ENCODE peak calls at places on chromosome 13, in seven cellular contexts. S is brain microvascular endothelial cell, T is kidney glomerular epithelial cell, R is RCC 7860, W is choroid plexus epithelial cell, N is left ventricle myocardium superior, C is astrocyte. E is an unnamed sample.

GRCh38 chr13:60970736-60971135 is 444.9 kb downstream of the PCDH20 start:
- DNase-seq in W (no peak), C (no peak), S (no peak), N (no peak), T (no peak), R (no peak), E (no peak)

GRCh38 chr13:91369432-91369831 is 21.9 kb downstream of the MIR17HG start:
- DNase-seq in N (no peak), W (peak; percentile 41), C (peak; percentile 60), T (no peak), R (peak; percentile 14), S (peak; percentile 60), E (peak; percentile 65)

GRCh38 chr13:111387026-111387871 is 66.8 kb downstream of the TEX29 start:
- DNase-seq in S (no peak), T (no peak), N (no peak), W (no peak), R (no peak), C (no peak), E (no peak)

GRCh38 chr13:74528751-74529513 is 394.7 kb upstream of the KLF12 start:
- DNase-seq in N (no peak), W (no peak), R (no peak), T (no peak), C (no peak), S (no peak), E (no peak)

GRCh38 chr13:106417467-106418110 is 117.9 kb downstream of the EFNB2 start:
- DNase-seq in S (no peak), C (no peak), T (no peak), R (no peak), W (no peak), N (no peak), E (no peak)

GRCh38 chr13:102945324-102945815 is 99.5 kb downstream of the ERCC5 start:
- DNase-seq in T (no peak), S (no peak), C (no peak), N (no peak), R (no peak), W (no peak), E (no peak)

GRCh38 chr13:93230466-93230865 is 3.9 kb downstream of the GPC6 start:
- DNase-seq in N (no peak), W (peak; percentile 92), T (peak; percentile 28), R (peak; percentile 47), S (no peak), C (peak; percentile 93), E (peak; percentile 73)

GRCh38 chr13:101204270-101205011 is 211.9 kb downstream of the NALCN start:
- DNase-seq in S (no peak), T (no peak), N (no peak), C (peak; percentile 28), W (no peak), R (no peak), E (peak; percentile 42)

GRCh38 chr13:25874064-25874737 is 177.6 kb downstream of the SHISA2 start:
- DNase-seq in C (no peak), W (no peak), N (no peak), T (no peak), R (no peak), S (no peak), E (no peak)

GRCh38 chr13:29679357-29680050 is 84.0 kb upstream of the SLC7A1 start:
- DNase-seq in C (peak; percentile 61), T (no peak), R (no peak), N (peak; percentile 59), W (no peak), S (no peak), E (no peak)

GRCh38 chr13:49165798-49166752 is 54.1 kb upstream of the MLNR start:
- DNase-seq in C (no peak), S (no peak), W (peak; percentile 87), T (no peak), N (no peak), R (no peak), E (no peak)

GRCh38 chr13:99446242-99446641 is 55.0 kb upstream of the TM9SF2 start:
- DNase-seq in T (no peak), W (no peak), C (no peak), S (no peak), R (no peak), N (no peak), E (no peak)

GRCh38 chr13:70938462-70938861 is 830.2 kb upstream of the KLHL1 start:
- DNase-seq in C (no peak), T (no peak), R (no peak), S (no peak), N (no peak), W (no peak), E (no peak)

GRCh38 chr13:110134801-110135200 is 172.2 kb downstream of the COL4A1 start:
- DNase-seq in R (no peak), T (no peak), S (peak; percentile 65), C (no peak), W (peak; percentile 52), N (no peak), E (no peak)

GRCh38 chr13:36818483-36819063 is 449 bp upstream of the RFXAP start:
- DNase-seq in R (no peak), S (no peak), C (no peak), T (no peak), N (no peak), W (no peak), E (no peak)

GRCh38 chr13:114100446-114101320 is 31.7 kb downstream of the RASA3 start:
- DNase-seq in W (no peak), C (no peak), R (no peak), N (peak; percentile 51), S (no peak), T (no peak), E (peak; percentile 27)

GRCh38 chr13:97567510-97568243 is 133.7 kb downstream of the RAP2A start:
- DNase-seq in N (no peak), W (peak; percentile 54), C (peak; percentile 8), S (no peak), T (no peak), R (peak; percentile 3), E (peak; percentile 29)

GRCh38 chr13:41356788-41357187 is 45.7 kb downstream of the NAA16 start:
- DNase-seq in S (no peak), N (no peak), R (no peak), W (no peak), T (no peak), C (no peak), E (no peak)

GRCh38 chr13:23432589-23432988 is 913 bp downstream of the SACS start:
- DNase-seq in R (no peak), T (peak; percentile 21), S (no peak), N (no peak), C (no peak), W (no peak), E (no peak)

GRCh38 chr13:74773263-74773662 is 639.1 kb upstream of the KLF12 start:
- DNase-seq in N (no peak), R (no peak), S (no peak), T (no peak), C (no peak), W (no peak), E (peak; percentile 40)

GRCh38 chr13:105255472-105255871 is 1280.0 kb downstream of the EFNB2 start:
- DNase-seq in R (no peak), T (no peak), W (no peak), C (no peak), N (no peak), S (no peak), E (no peak)

GRCh38 chr13:78410164-78410563 is 193.2 kb downstream of the POU4F1 start:
- DNase-seq in T (no peak), W (no peak), N (no peak), R (no peak), C (no peak), S (no peak), E (no peak)

GRCh38 chr13:20065516-20065915 is 95.3 kb downstream of the GJA3 start:
- DNase-seq in W (no peak), R (no peak), S (no peak), N (no peak), C (no peak), T (no peak), E (no peak)

GRCh38 chr13:109307027-109307426 is 479.4 kb downstream of the IRS2 start:
- DNase-seq in N (no peak), T (no peak), W (no peak), S (no peak), C (peak; percentile 45), R (no peak), E (no peak)

GRCh38 chr13:34577051-34577450 is 365.0 kb upstream of the NBEA start:
- DNase-seq in S (peak; percentile 27), T (no peak), N (no peak), C (peak; percentile 70), W (peak; percentile 38), R (no peak), E (peak; percentile 66)

GRCh38 chr13:105059786-105060185 is 1475.7 kb downstream of the EFNB2 start:
- DNase-seq in N (no peak), T (no peak), W (no peak), S (no peak), R (no peak), C (no peak), E (no peak)

GRCh38 chr13:24060993-24061392 is 99.5 kb upstream of the SPATA13 start:
- DNase-seq in T (no peak), R (no peak), N (no peak), W (no peak), C (no peak), S (no peak), E (no peak)

E was measured in EH.